ENCODE peak calls at places on chromosomes 4 and X, in seven cellular contexts. M, F, W, Q, R, H and P are unnamed samples.

GRCh38 chrX:153539171-153539978 is 21.9 kb downstream of the ATP2B3 start:
- DNase-seq in M (no peak), F (peak), W (peak), Q (peak), R (peak), H (peak), P (peak)

GRCh38 chr4:39808231-39808749 is 110.4 kb downstream of the UBE2K start:
- DNase-seq in M (no peak), F (no peak), W (no peak), Q (no peak), R (no peak), H (no peak), P (peak)

GRCh38 chr4:75530556-75531322 is 16.5 kb downstream of the THAP6 start:
- DNase-seq in M (no peak), F (no peak), W (no peak), Q (no peak), R (no peak), H (no peak), P (no peak)

GRCh38 chr4:155954939-155955338 is 1.3 kb upstream of the CTSO start:
- DNase-seq in M (no peak), F (no peak), W (no peak), Q (no peak), R (peak), H (no peak), P (no peak)

GRCh38 chr4:47075241-47075640 is 43.9 kb downstream of the GABRB1 start:
- DNase-seq in M (peak), F (no peak), W (no peak), Q (no peak), R (peak), H (peak), P (no peak)

GRCh38 chrX:40281341-40282005 is 183.7 kb upstream of the BCOR start:
- DNase-seq in M (no peak), F (no peak), W (no peak), Q (peak), R (no peak), H (no peak), P (no peak)

GRCh38 chr4:57374866-57375595 is 264.8 kb upstream of the IGFBP7 start:
- DNase-seq in M (no peak), F (no peak), W (no peak), Q (no peak), R (peak), H (peak), P (no peak)

GRCh38 chr4:8383451-8384160 is 56.9 kb downstream of the ACOX3 start:
- DNase-seq in M (no peak), F (no peak), W (no peak), Q (peak), R (peak), H (no peak), P (peak)

GRCh38 chrX:103254171-103254824 is 657 bp downstream of the TCEAL8 start:
- DNase-seq in M (no peak), F (peak), W (peak), Q (peak), R (peak), H (peak), P (peak)

GRCh38 chr4:13920901-13921300 is 293.4 kb upstream of the BOD1L1 start:
- DNase-seq in M (peak), F (no peak), W (no peak), Q (no peak), R (peak), H (peak), P (peak)

GRCh38 chr4:140260227-140260626 is 106.2 kb upstream of the MAML3 start:
- DNase-seq in M (peak), F (no peak), W (no peak), Q (no peak), R (peak), H (peak), P (peak)

GRCh38 chr4:186719925-186720694 is 3.5 kb downstream of the FAT1 start:
- DNase-seq in M (no peak), F (no peak), W (no peak), Q (no peak), R (peak), H (peak), P (peak)

GRCh38 chr4:123256901-123257300 is 139.7 kb upstream of the SPRY1 start:
- DNase-seq in M (no peak), F (no peak), W (no peak), Q (no peak), R (no peak), H (no peak), P (no peak)

GRCh38 chr4:180942367-180942916 is 1300.8 kb upstream of the TENM3 start:
- DNase-seq in M (no peak), F (no peak), W (no peak), Q (no peak), R (no peak), H (no peak), P (no peak)

GRCh38 chr4:41644288-41644914 is 104.1 kb downstream of the PHOX2B start:
- DNase-seq in M (peak), F (peak), W (peak), Q (no peak), R (peak), H (peak), P (peak)

GRCh38 chrX:41922694-41923171 is 621 bp downstream of the CASK start:
- DNase-seq in M (no peak), F (no peak), W (peak), Q (peak), R (peak), H (peak), P (peak)

GRCh38 chr4:103754844-103755243 is 35.1 kb upstream of the TACR3 start:
- DNase-seq in M (no peak), F (peak), W (no peak), Q (no peak), R (peak), H (peak), P (no peak)

GRCh38 chr4:134421734-134422133 is 220.1 kb upstream of the PABPC4L start:
- DNase-seq in M (no peak), F (no peak), W (no peak), Q (no peak), R (no peak), H (no peak), P (no peak)